ENCODE peak calls at places on chromosomes 16 and 17, in seven cellular contexts. A, Y, L, T, J, X and D are unnamed samples.

GRCh38 chr16:88638323-88639230 is at the start of gene IL17C:
- DNase-seq in A (peak), Y (no peak), L (no peak), T (peak), J (no peak), X (no peak), D (no peak)

GRCh38 chr17:77748436-77748835 is 210.1 kb upstream of the TNRC6C start:
- DNase-seq in A (no peak), Y (no peak), L (no peak), T (no peak), J (no peak), X (no peak), D (no peak)

GRCh38 chr16:57600048-57600835 is 28.2 kb upstream of the ADGRG1 start:
- DNase-seq in A (peak), Y (peak), L (peak), T (no peak), J (no peak), X (no peak), D (no peak)

GRCh38 chr16:85361441-85362118 is 249.3 kb upstream of the CIBAR2 start:
- DNase-seq in A (no peak), Y (no peak), L (no peak), T (no peak), J (no peak), X (no peak), D (no peak)

GRCh38 chr17:17723354-17724261 is 42.4 kb downstream of the RAI1 start:
- DNase-seq in A (peak), Y (peak), L (no peak), T (no peak), J (peak), X (no peak), D (no peak)

GRCh38 chr17:29663155-29663554 is 40.4 kb upstream of the CORO6 start:
- DNase-seq in A (no peak), Y (peak), L (no peak), T (peak), J (no peak), X (no peak), D (no peak)

GRCh38 chr16:81873221-81873620 is 94.1 kb downstream of the PLCG2 start:
- DNase-seq in A (no peak), Y (no peak), L (no peak), T (no peak), J (no peak), X (no peak), D (no peak)

GRCh38 chr16:29024280-29024679 is 39.4 kb downstream of the LAT start:
- DNase-seq in A (no peak), Y (no peak), L (no peak), T (no peak), J (no peak), X (no peak), D (no peak)

GRCh38 chr17:63945851-63946439 is 13.8 kb upstream of the CD79B start:
- DNase-seq in A (no peak), Y (no peak), L (no peak), T (no peak), J (no peak), X (no peak), D (no peak)

GRCh38 chr16:53509906-53510703 is 7.1 kb upstream of the AKTIP start:
- DNase-seq in A (peak), Y (peak), L (peak), T (no peak), J (peak), X (no peak), D (peak)

GRCh38 chr17:40069751-40070643 is 7.2 kb downstream of the THRA start:
- DNase-seq in A (no peak), Y (no peak), L (peak), T (peak), J (no peak), X (no peak), D (no peak)

GRCh38 chr17:45225964-45226530 is 4.4 kb downstream of the FMNL1 start:
- DNase-seq in A (no peak), Y (no peak), L (peak), T (no peak), J (peak), X (peak), D (peak)

GRCh38 chr16:83969771-83970429 is 1.9 kb downstream of the NECAB2 start:
- DNase-seq in A (no peak), Y (no peak), L (no peak), T (no peak), J (no peak), X (no peak), D (no peak)

GRCh38 chr17:82548681-82549303 is 29.3 kb downstream of the FOXK2 start:
- DNase-seq in A (no peak), Y (no peak), L (no peak), T (peak), J (no peak), X (no peak), D (no peak)

GRCh38 chr17:39867891-39868553 is at the start of gene ZPBP2:
- DNase-seq in A (no peak), Y (no peak), L (peak), T (no peak), J (peak), X (peak), D (no peak)

GRCh38 chr16:53737563-53737962 is 33.6 kb downstream of the FTO start:
- DNase-seq in A (no peak), Y (no peak), L (no peak), T (no peak), J (no peak), X (no peak), D (no peak)

GRCh38 chr17:30236807-30237206 is 1.3 kb upstream of the SLC6A4 start:
- DNase-seq in A (peak), Y (peak), L (no peak), T (no peak), J (no peak), X (no peak), D (no peak)

GRCh38 chr17:3043737-3044365 is 19.6 kb downstream of the OR1D5 start:
- DNase-seq in A (peak), Y (no peak), L (no peak), T (no peak), J (no peak), X (no peak), D (no peak)

GRCh38 chr16:2331932-2332267 is 8.6 kb downstream of the ABCA3 start:
- DNase-seq in A (no peak), Y (no peak), L (no peak), T (no peak), J (no peak), X (no peak), D (no peak)

GRCh38 chr16:17017442-17017841 is 453.3 kb downstream of the XYLT1 start:
- DNase-seq in A (no peak), Y (no peak), L (no peak), T (no peak), J (no peak), X (no peak), D (no peak)

GRCh38 chr16:86455116-86455515 is 55.2 kb upstream of the FOXF1 start:
- DNase-seq in A (no peak), Y (peak), L (no peak), T (no peak), J (no peak), X (no peak), D (no peak)